ENCODE peak calls at places on chromosomes 16 and 17, in four cellular contexts. F, U, V and D are unnamed samples.

GRCh38 chr17:58337126-58337599 is 8.6 kb upstream of the TSPOAP1 start:
- DNase-seq in F (no peak), U (no peak), V (no peak), D (no peak)

GRCh38 chr17:56499799-56500388 is 93.6 kb upstream of the NOG start:
- DNase-seq in F (peak; percentile 36), U (peak; percentile 47), V (peak; percentile 57), D (peak; percentile 1)

GRCh38 chr17:82551779-82552457 is 32.4 kb downstream of the FOXK2 start:
- DNase-seq in F (peak; percentile 39), U (peak; percentile 81), V (peak; percentile 67), D (no peak)

GRCh38 chr17:70916469-70916868 is 747.1 kb downstream of the KCNJ2 start:
- DNase-seq in F (no peak), U (no peak), V (no peak), D (no peak)

GRCh38 chr17:12605222-12605621 is 60.5 kb upstream of the MYOCD start:
- DNase-seq in F (no peak), U (no peak), V (no peak), D (no peak)

GRCh38 chr17:1773755-1774181 is 11.9 kb downstream of the SERPINF1 start:
- DNase-seq in F (no peak), U (no peak), V (no peak), D (no peak)

GRCh38 chr16:57938936-57939871 is 31.7 kb downstream of the CNGB1 start:
- DNase-seq in F (no peak), U (peak; percentile 9), V (peak; percentile 13), D (peak; percentile 40)

GRCh38 chr16:53198933-53199332 is 144.1 kb downstream of the CHD9 start:
- DNase-seq in F (no peak), U (no peak), V (no peak), D (no peak)

GRCh38 chr16:80197790-80198201 is 343.0 kb upstream of the DYNLRB2 start:
- DNase-seq in F (no peak), U (peak; percentile 91), V (no peak), D (peak; percentile 78)

GRCh38 chr17:57739402-57740224 is 5.5 kb downstream of the CCDC182 start:
- DNase-seq in F (peak; percentile 73), U (no peak), V (peak; percentile 61), D (no peak)

GRCh38 chr16:79805621-79806020 is 205.1 kb upstream of the MAF start:
- DNase-seq in F (peak; percentile 47), U (no peak), V (no peak), D (no peak)

GRCh38 chr16:1809281-1809801 is 15.8 kb upstream of the IGFALS start:
- DNase-seq in F (peak; percentile 52), U (no peak), V (no peak), D (no peak)

GRCh38 chr17:64256913-64257807 is 5.9 kb downstream of the TEX2 start:
- DNase-seq in F (peak; percentile 78), U (no peak), V (no peak), D (no peak)

DNA sequence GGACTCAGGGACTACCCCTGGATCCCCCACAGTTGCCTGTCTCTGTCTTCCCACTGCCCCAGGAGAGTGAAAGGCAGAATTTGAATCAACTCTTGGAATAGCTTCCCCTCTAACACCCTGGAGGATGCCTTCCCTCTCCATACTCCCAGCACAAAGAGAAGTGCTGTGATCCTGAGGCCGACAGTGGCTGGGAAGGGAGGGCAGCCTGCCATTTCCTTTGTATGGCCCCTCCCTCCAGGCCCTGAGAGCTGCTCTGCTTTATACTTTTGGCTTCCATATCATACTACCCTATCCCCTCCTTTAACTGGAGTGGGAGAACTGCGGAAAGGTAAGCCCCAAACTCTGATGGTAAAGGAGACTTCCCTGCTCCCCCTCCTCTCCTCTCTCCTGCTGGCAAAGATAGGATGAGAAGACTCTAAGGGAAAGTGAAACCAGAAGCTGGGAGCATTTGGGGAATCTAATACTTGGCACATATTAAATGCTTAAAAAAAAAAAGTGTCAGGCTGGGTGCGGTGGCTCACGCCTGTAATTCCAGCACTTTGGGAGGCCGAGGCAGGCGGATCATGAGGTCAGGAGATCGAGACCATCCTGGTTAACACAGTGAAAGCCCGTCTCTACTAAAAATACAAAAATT is 4.1 kb upstream of the MED24 start:
- DNase-seq in F (no peak), U (peak; percentile 56), V (no peak), D (no peak)
- H3K9ac ChIP-seq in F (no peak overlapping the region), U (no peak overlapping the region), V (no peak overlapping the region), D (peak overlapping the region; percentile 22)

GRCh38 chr16:69509125-69509524 is 56.6 kb upstream of the NFAT5 start:
- DNase-seq in F (no peak), U (no peak), V (no peak), D (no peak)

GRCh38 chr16:69514366-69514765 is 51.4 kb upstream of the NFAT5 start:
- DNase-seq in F (no peak), U (no peak), V (no peak), D (no peak)

GRCh38 chr16:69508033-69508432 is 57.7 kb upstream of the NFAT5 start:
- DNase-seq in F (no peak), U (no peak), V (no peak), D (no peak)

GRCh38 chr16:69511641-69512040 is 54.1 kb upstream of the NFAT5 start:
- DNase-seq in F (no peak), U (no peak), V (no peak), D (no peak)

DNA sequence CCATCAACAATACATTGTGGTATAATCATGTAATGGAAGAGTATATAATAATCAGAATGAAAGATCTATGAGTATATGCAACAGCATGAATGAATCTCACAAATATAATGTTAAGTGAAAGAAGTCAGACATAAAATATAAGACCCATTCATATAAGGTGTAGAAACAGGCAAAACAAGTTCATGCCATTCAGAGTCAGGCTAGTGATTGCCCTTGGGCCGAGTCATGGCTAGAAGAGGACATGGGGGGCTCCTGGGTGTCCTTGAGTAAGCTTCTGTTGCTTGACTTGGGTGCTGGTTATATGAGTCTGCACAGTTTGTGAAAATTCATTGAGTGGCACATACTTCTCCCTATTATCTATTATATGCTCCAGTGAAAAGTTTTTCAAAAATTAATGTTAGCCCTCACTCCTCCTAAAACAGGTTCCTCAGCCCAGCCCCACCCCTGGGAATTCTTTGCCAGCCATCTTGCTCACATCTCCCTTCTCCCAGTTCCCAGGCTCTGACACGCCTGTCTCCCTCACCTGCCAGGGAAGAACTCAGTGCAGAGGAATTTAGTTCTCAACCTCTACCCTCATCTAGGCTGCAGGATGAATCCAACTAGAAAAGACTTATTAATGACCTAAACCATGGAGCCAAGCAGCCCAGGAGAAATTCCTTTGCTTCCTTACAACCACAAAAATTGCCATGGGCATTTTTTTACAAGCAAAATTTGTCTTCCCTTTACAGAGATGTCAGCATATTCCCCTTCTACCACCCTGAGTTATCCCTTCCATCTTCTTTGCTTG is 52.4 kb upstream of the NFAT5 start:
- DNase-seq in F (no peak), U (no peak), V (no peak), D (peak; percentile 89)
- H3K4me2 ChIP-seq in F (no peak overlapping the region), U (no peak overlapping the region), V (peak overlapping the region; percentile 86), D (peak overlapping the region; percentile 78)

GRCh38 chr17:7833011-7833794 is 814 bp upstream of the KDM6B start:
- DNase-seq in F (no peak), U (no peak), V (no peak), D (no peak)
- H2AFZ ChIP-seq in F (peak overlapping the region; percentile 98), U (peak overlapping the region; percentile 41), V (no peak overlapping the region), D (peak overlapping the region; percentile 18)

DNA sequence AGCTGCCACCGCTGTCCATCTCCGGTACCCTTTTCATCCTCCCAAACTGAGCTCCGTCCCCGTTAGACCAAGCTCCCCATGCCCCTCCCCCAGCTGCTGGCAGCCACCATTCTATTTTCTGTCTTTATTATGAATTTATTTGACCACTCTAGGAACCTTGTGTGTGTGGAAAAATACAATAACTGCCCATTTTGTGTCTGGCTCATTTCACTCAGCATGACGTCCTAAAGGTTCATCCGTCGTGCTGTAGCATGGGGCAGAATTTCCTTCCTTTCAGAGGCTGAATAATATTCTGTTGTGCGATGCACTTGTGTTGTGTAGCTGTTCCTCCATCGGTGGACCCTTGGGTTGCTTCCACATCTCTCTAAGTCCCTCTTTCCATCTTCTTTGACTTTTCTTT is 263.1 kb downstream of the SEC14L1 start:
- DNase-seq in F (no peak), U (no peak), V (no peak), D (no peak)
- H3K9ac ChIP-seq in F (no peak overlapping the region), U (no peak overlapping the region), V (no peak overlapping the region), D (no peak overlapping the region)

GRCh38 chr17:32527146-32527545 is 40.4 kb downstream of the CDK5R1 start:
- DNase-seq in F (no peak), U (no peak), V (no peak), D (no peak)

GRCh38 chr17:32523017-32523680 is 36.4 kb downstream of the CDK5R1 start:
- DNase-seq in F (no peak), U (no peak), V (no peak), D (no peak)

GRCh38 chr17:32528825-32529224 is 42.0 kb downstream of the CDK5R1 start:
- DNase-seq in F (no peak), U (no peak), V (no peak), D (no peak)

GRCh38 chr17:32523827-32524552 is 37.2 kb downstream of the CDK5R1 start:
- DNase-seq in F (no peak), U (no peak), V (no peak), D (no peak)

GRCh38 chr17:32525116-32525515 is 38.3 kb downstream of the CDK5R1 start:
- DNase-seq in F (no peak), U (no peak), V (no peak), D (no peak)
- H3K4me2 ChIP-seq in F (no peak overlapping the region), U (no peak overlapping the region), V (no peak overlapping the region), D (no peak overlapping the region)

DNA sequence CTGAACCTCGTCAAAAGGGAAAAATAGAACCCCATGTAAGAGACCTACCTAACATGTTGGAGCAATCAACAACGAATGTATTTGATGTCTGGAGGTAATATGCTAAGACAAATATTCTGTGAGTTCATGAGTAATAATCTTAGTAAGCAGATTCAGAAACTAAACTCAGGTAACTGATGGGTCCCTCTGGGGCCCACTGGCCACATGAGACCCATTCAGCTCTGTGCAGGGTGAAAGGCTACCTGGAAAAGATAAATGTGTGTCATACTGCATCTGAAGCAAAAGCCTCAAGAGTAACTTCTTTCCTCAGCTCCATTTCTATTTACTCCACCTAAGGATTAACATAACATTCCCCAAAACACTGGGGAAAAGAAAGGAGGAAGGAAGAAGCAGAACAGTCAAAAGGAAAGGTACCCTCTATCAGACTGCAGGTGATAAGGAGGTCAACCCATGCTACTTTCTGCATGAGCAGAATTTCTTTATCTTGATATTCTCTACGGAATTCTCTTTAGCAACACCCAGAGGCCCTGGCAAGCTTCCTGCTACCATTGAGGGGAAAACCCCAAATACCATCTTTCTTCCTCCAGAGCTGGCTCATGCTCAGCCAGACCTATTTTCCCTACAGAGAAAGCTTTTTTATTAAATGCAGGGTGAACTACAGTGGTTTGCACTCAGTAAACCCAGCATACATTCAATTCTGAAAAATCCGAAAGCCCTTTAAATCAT is 37.7 kb upstream of the ABCA6 start:
- DNase-seq in F (no peak), U (no peak), V (no peak), D (no peak)
- H2AFZ ChIP-seq in F (no peak overlapping the region), U (no peak overlapping the region), V (no peak overlapping the region), D (peak overlapping the region; percentile 39)

GRCh38 chr17:27367121-27367981 is 73.4 kb downstream of the WSB1 start:
- DNase-seq in F (no peak), U (no peak), V (no peak), D (no peak)
- H3K9ac ChIP-seq in F (no peak overlapping the region), U (no peak overlapping the region), V (no peak overlapping the region), D (no peak overlapping the region)

GRCh38 chr17:69608808-69609494 is 194.5 kb downstream of the MAP2K6 start:
- DNase-seq in F (no peak), U (peak; percentile 79), V (no peak), D (peak; percentile 21)

GRCh38 chr17:69607162-69607834 is 192.8 kb downstream of the MAP2K6 start:
- DNase-seq in F (peak; percentile 84), U (peak; percentile 89), V (peak; percentile 57), D (peak; percentile 17)

GRCh38 chr17:69609495-69610315 is 195.2 kb downstream of the MAP2K6 start:
- DNase-seq in F (peak; percentile 27), U (peak; percentile 69), V (peak; percentile 24), D (no peak)

GRCh38 chr17:69606142-69606800 is 191.8 kb downstream of the MAP2K6 start:
- DNase-seq in F (no peak), U (no peak), V (no peak), D (no peak)

GRCh38 chr17:69608114-69608513 is 193.6 kb downstream of the MAP2K6 start:
- DNase-seq in F (no peak), U (no peak), V (no peak), D (no peak)
- H3K4me2 ChIP-seq in F (no peak overlapping the region), U (no peak overlapping the region), V (no peak overlapping the region), D (peak overlapping the region; percentile 82)